ENCODE peak calls at places on chromosomes 7 and 10, in four cellular contexts. One of them, this sample, is unnamed.
A peak's percentile ranks its signal among the peaks of the same experiment; 100 is the strongest.

GRCh38 chr7:27147211-27148030 is at the start of gene HOXA6:
- DNase-seq in progenitor cell of endocrine pancreas: no peak
- DNase-seq in stomach: peak; percentile 53
- DNase-seq in HCT116: no peak
- DNase-seq in this sample: peak; percentile 69

GRCh38 chr10:51010977-51011376 is 63.3 kb upstream of the PRKG1 start:
- DNase-seq in progenitor cell of endocrine pancreas: no peak
- DNase-seq in stomach: no peak
- DNase-seq in HCT116: peak; percentile 31
- DNase-seq in this sample: peak; percentile 11

GRCh38 chr7:158997110-158997453 is 140.7 kb downstream of the DYNC2I1 start:
- DNase-seq in progenitor cell of endocrine pancreas: no peak
- DNase-seq in stomach: no peak
- DNase-seq in HCT116: no peak
- DNase-seq in this sample: no peak

GRCh38 chr10:3886666-3887251 is 101.8 kb upstream of the KLF6 start:
- DNase-seq in progenitor cell of endocrine pancreas: no peak
- DNase-seq in stomach: no peak
- DNase-seq in HCT116: no peak
- DNase-seq in this sample: no peak

GRCh38 chr7:137818036-137818435 is 28.7 kb downstream of the DGKI start:
- DNase-seq in progenitor cell of endocrine pancreas: no peak
- DNase-seq in stomach: no peak
- DNase-seq in HCT116: no peak
- DNase-seq in this sample: no peak

GRCh38 chr10:36559990-36560389 is 565.4 kb upstream of the ANKRD30A start:
- DNase-seq in progenitor cell of endocrine pancreas: no peak
- DNase-seq in stomach: no peak
- DNase-seq in HCT116: no peak
- DNase-seq in this sample: no peak

GRCh38 chr7:132028144-132028920 is 471.9 kb upstream of the PODXL start:
- DNase-seq in progenitor cell of endocrine pancreas: no peak
- DNase-seq in stomach: no peak
- DNase-seq in HCT116: no peak
- DNase-seq in this sample: no peak

GRCh38 chr7:95840953-95841950 is 68.9 kb downstream of the DYNC1I1 start:
- DNase-seq in progenitor cell of endocrine pancreas: no peak
- DNase-seq in stomach: no peak
- DNase-seq in HCT116: peak; percentile 8
- DNase-seq in this sample: peak; percentile 20

GRCh38 chr10:48599830-48600134 is 5.1 kb downstream of the ARHGAP22 start:
- DNase-seq in progenitor cell of endocrine pancreas: no peak
- DNase-seq in stomach: no peak
- DNase-seq in HCT116: no peak
- DNase-seq in this sample: no peak

GRCh38 chr10:69789164-69789576 is 12.5 kb upstream of the COL13A1 start:
- DNase-seq in progenitor cell of endocrine pancreas: no peak
- DNase-seq in stomach: no peak
- DNase-seq in HCT116: no peak
- DNase-seq in this sample: no peak

GRCh38 chr10:69791812-69792211 is 9.9 kb upstream of the COL13A1 start:
- DNase-seq in progenitor cell of endocrine pancreas: no peak
- DNase-seq in stomach: no peak
- DNase-seq in HCT116: no peak
- DNase-seq in this sample: no peak

GRCh38 chr10:69783515-69783914 is 18.2 kb upstream of the COL13A1 start:
- DNase-seq in progenitor cell of endocrine pancreas: no peak
- DNase-seq in stomach: no peak
- DNase-seq in HCT116: no peak
- DNase-seq in this sample: no peak

GRCh38 chr10:69787681-69788080 is 14.0 kb upstream of the COL13A1 start:
- DNase-seq in progenitor cell of endocrine pancreas: no peak
- DNase-seq in stomach: no peak
- DNase-seq in HCT116: no peak
- DNase-seq in this sample: no peak

DNA sequence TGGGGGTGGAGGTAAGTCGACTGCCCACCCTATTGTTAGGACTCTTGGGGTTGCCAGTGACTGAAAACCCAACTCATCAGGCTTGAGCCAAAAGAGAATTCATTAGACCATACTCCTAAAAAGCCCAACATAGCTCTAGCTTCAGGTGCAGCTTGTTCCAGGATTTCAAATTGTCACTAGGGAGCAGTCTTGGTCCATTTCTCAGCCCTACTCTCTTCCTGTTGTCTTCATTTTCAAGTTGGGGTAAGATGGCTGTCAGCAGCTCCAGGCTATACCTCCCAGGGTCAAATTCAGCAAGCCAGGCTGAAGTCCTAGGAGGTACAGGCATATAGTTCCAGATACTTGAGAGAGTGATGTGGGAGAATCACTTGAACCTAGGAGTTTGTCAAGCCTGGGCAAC is 14.9 kb upstream of the COL13A1 start:
- DNase-seq in progenitor cell of endocrine pancreas: no peak
- DNase-seq in stomach: no peak
- DNase-seq in HCT116: no peak
- DNase-seq in this sample: no peak
- TF ChIP-seq CTCF in progenitor cell of endocrine pancreas: no peak
- TF ChIP-seq CTCF in stomach: no peak
- TF ChIP-seq CTCF in HCT116: peak; percentile 42
- TF ChIP-seq CTCF in this sample: no peak

DNA sequence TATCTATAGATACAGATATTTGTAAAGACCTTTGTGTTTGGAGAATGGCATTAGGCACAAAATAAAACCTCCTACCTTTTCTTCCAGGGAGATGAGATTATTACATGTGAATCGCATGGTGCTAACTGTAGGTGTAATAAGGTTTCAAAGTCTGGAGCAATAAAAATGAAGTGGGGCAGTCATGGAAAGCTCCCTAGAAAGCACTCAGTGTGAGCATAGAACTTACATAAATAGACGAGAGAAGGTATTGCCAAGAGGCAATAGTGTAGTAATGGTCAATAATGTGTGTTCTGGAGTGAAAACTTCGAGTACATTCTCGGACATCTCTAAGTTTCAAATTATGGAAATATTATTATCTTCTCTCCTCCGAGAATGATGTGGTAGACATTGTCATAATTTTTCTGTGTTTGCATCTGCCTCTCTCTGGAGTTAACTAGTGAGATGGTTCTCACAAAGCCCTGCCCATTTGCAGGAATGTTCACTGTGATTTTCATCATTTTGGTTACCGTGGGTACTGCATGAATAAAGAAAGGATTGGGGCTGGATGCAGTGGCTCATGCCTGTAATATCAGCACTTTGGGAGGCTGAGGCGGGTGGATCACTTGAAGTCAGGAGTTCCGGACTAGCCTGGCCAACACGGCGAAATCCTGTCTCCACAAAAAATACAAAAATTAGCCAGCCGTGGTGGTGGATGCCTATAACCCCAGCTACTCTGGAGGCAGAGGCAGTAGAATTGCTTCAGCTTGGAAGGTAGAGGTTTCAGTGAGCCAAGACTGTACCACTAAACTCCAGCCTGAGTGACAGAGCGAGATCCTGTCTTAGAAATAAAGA is 10.6 kb downstream of the VIM start:
- DNase-seq in progenitor cell of endocrine pancreas: no peak
- DNase-seq in stomach: no peak
- DNase-seq in HCT116: no peak
- DNase-seq in this sample: no peak
- TF ChIP-seq CTCF in progenitor cell of endocrine pancreas: no peak
- TF ChIP-seq CTCF in stomach: no peak
- TF ChIP-seq CTCF in HCT116: no peak
- TF ChIP-seq CTCF in this sample: no peak

GRCh38 chr7:157255201-157255606 is 81.6 kb upstream of the DNAJB6 start:
- DNase-seq in progenitor cell of endocrine pancreas: no peak
- DNase-seq in stomach: no peak
- DNase-seq in HCT116: no peak
- DNase-seq in this sample: no peak

GRCh38 chr7:157250605-157251228 is 86.1 kb upstream of the DNAJB6 start:
- DNase-seq in progenitor cell of endocrine pancreas: peak; percentile 24
- DNase-seq in stomach: no peak
- DNase-seq in HCT116: peak; percentile 53
- DNase-seq in this sample: peak; percentile 53

GRCh38 chr7:157248659-157249058 is 88.1 kb upstream of the DNAJB6 start:
- DNase-seq in progenitor cell of endocrine pancreas: no peak
- DNase-seq in stomach: no peak
- DNase-seq in HCT116: no peak
- DNase-seq in this sample: no peak

DNA sequence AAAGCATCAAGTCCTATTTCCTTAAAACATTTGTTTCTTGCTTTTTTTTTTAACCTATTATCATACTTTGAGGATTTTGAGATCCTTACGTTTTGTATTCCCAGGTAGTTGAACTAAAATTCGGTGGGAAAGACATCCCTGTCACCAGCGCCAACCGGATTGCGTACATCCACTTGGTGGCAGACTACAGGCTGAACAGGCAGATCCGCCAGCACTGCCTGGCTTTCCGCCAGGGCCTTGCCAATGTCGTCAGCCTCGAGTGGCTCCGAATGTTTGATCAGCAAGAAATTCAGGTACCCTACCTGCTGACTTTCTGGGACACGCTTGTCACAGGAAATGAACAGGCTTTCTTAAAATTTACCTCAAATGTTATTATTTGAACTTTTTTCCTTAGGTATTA is 83.0 kb upstream of the DNAJB6 start:
- DNase-seq in progenitor cell of endocrine pancreas: no peak
- DNase-seq in stomach: peak; percentile 94
- DNase-seq in HCT116: no peak
- DNase-seq in this sample: no peak
- TF ChIP-seq CTCF in progenitor cell of endocrine pancreas: no peak
- TF ChIP-seq CTCF in stomach: no peak
- TF ChIP-seq CTCF in HCT116: no peak
- TF ChIP-seq CTCF in this sample: no peak

GRCh38 chr10:29189272-29189671 is 99.6 kb upstream of the LYZL1 start:
- DNase-seq in progenitor cell of endocrine pancreas: no peak
- DNase-seq in stomach: no peak
- DNase-seq in HCT116: no peak
- DNase-seq in this sample: no peak

GRCh38 chr10:29183304-29183918 is 105.5 kb upstream of the LYZL1 start:
- DNase-seq in progenitor cell of endocrine pancreas: no peak
- DNase-seq in stomach: no peak
- DNase-seq in HCT116: no peak
- DNase-seq in this sample: no peak

GRCh38 chr10:29186221-29186620 is 102.6 kb upstream of the LYZL1 start:
- DNase-seq in progenitor cell of endocrine pancreas: no peak
- DNase-seq in stomach: no peak
- DNase-seq in HCT116: no peak
- DNase-seq in this sample: no peak

GRCh38 chr10:29181936-29182335 is 106.9 kb upstream of the LYZL1 start:
- DNase-seq in progenitor cell of endocrine pancreas: no peak
- DNase-seq in stomach: no peak
- DNase-seq in HCT116: no peak
- DNase-seq in this sample: no peak

GRCh38 chr10:29184601-29185000 is 104.3 kb upstream of the LYZL1 start:
- DNase-seq in progenitor cell of endocrine pancreas: no peak
- DNase-seq in stomach: no peak
- DNase-seq in HCT116: no peak
- DNase-seq in this sample: no peak
- TF ChIP-seq CTCF in progenitor cell of endocrine pancreas: no peak
- TF ChIP-seq CTCF in stomach: no peak
- TF ChIP-seq CTCF in HCT116: no peak
- TF ChIP-seq CTCF in this sample: no peak

DNA sequence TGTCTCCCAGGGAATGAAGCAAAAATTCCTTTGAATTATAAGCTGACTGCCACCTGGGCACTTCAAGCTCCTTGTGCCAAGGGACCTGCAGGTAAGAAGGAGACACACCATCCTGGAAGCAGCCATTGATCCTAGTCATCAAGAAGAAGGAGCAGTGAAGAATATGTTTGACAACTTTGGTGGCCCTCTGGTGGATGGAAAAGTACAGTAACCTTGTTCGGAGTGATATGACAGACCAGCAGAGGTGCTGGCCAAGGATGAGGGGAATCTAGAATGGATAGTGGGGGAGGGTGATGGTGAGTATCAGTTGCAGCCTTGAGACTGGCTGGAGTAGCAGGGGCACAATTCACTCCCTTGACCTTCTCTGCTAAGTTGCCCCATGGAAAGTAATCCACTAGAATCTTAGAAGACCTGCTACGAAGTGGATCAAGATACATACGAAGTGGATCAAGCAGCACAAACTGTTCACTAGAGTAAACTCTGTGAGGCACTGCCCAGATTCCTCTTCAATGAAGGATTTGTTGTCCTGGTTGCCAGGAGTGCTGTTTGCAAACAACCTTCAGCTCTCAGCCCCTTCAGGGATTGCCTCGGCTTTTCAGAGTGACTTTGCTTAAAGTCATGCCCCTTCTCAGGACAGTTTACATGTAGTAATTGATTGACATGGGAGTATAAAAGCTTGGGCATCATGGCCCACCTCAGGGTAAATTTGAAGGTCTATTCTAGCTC is 44.8 kb upstream of the ORC5 start:
- DNase-seq in progenitor cell of endocrine pancreas: no peak
- DNase-seq in stomach: no peak
- DNase-seq in HCT116: peak; percentile 16
- DNase-seq in this sample: no peak
- TF ChIP-seq CTCF in progenitor cell of endocrine pancreas: peak; percentile 12
- TF ChIP-seq CTCF in stomach: no peak
- TF ChIP-seq CTCF in HCT116: peak; percentile 28
- TF ChIP-seq CTCF in this sample: no peak

GRCh38 chr10:123552760-123553554 is 113.2 kb upstream of the GPR26 start:
- DNase-seq in progenitor cell of endocrine pancreas: no peak
- DNase-seq in stomach: no peak
- DNase-seq in HCT116: no peak
- DNase-seq in this sample: no peak

GRCh38 chr10:123554656-123555055 is 111.5 kb upstream of the GPR26 start:
- DNase-seq in progenitor cell of endocrine pancreas: no peak
- DNase-seq in stomach: no peak
- DNase-seq in HCT116: no peak
- DNase-seq in this sample: no peak

GRCh38 chr10:123556049-123556448 is 110.1 kb upstream of the GPR26 start:
- DNase-seq in progenitor cell of endocrine pancreas: no peak
- DNase-seq in stomach: no peak
- DNase-seq in HCT116: no peak
- DNase-seq in this sample: no peak

GRCh38 chr10:123555616-123556015 is 110.5 kb upstream of the GPR26 start:
- DNase-seq in progenitor cell of endocrine pancreas: no peak
- DNase-seq in stomach: no peak
- DNase-seq in HCT116: no peak
- DNase-seq in this sample: no peak

DNA sequence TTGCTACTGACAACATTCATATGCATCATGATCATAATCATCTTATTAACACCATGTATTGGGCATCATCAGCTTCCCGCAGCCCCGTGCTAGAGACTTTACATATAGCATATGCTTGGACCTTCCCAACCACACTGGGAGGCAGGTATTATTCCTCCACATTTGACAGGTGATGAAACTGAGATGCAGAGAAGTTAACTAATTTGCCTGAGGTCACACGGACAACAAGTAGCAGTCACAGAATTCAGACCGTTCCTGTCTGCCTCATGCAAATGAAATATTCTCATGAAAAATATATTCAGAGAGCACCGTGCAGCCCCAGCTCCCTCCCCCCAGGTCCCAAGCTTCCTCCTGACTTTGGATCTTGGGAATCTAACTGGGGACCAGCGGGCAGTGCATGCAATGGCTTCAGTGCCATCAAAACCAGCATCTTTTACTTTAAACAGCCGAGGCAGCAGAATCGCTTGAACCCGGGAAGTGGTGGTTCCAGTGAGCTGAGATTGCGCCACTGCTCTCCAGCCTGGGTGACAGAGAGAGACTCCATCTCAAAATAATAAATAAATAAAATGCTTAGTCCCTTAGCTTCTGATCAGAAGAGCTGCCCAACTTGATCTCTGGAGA is 112.2 kb upstream of the GPR26 start:
- DNase-seq in progenitor cell of endocrine pancreas: no peak
- DNase-seq in stomach: no peak
- DNase-seq in HCT116: no peak
- DNase-seq in this sample: no peak
- TF ChIP-seq CTCF in progenitor cell of endocrine pancreas: no peak
- TF ChIP-seq CTCF in stomach: no peak
- TF ChIP-seq CTCF in HCT116: no peak
- TF ChIP-seq CTCF in this sample: no peak

This sample was measured in nephron progenitor cell.